ENCODE peak calls at places on chromosomes 1 and 21, in seven cellular contexts. H, A, E, L, M, W and G are unnamed samples.

GRCh38 chr1:32005522-32005921 is 8.1 kb upstream of the KHDRBS1 start:
- DNase-seq in W (no peak), H (no peak), E (no peak), M (no peak), L (no peak), A (no peak), G (no peak)

GRCh38 chr21:36813071-36813470 is 114.2 kb downstream of the SIM2 start:
- DNase-seq in L (no peak), M (no peak), A (no peak), E (no peak), W (no peak), H (no peak), G (no peak)

GRCh38 chr1:32858791-32859190 is 11.9 kb downstream of the FNDC5 start:
- DNase-seq in M (no peak), E (no peak), L (no peak), A (no peak), W (no peak), H (no peak), G (no peak)

GRCh38 chr1:170668301-170668789 is 4.4 kb downstream of the PRRX1 start:
- DNase-seq in A (no peak), W (no peak), E (peak; percentile 77), L (no peak), M (peak; percentile 39), H (no peak), G (no peak)

GRCh38 chr1:153652795-153653507 is 5.6 kb upstream of the SNAPIN start:
- DNase-seq in H (peak; percentile 51), E (no peak), W (no peak), L (peak; percentile 66), M (peak; percentile 68), A (peak; percentile 64), G (no peak)

GRCh38 chr21:25960423-25960822 is 210.1 kb downstream of the APP start:
- DNase-seq in H (no peak), L (no peak), A (no peak), W (no peak), M (no peak), E (peak; percentile 78), G (no peak)

GRCh38 chr1:3053986-3054385 is 15.0 kb upstream of the PRDM16 start:
- DNase-seq in W (no peak), M (no peak), L (no peak), E (no peak), A (no peak), H (no peak), G (no peak)

GRCh38 chr1:182709855-182710254 is 25.5 kb upstream of the RGS8 start:
- DNase-seq in L (peak; percentile 51), W (no peak), A (no peak), E (no peak), H (peak; percentile 3), M (peak; percentile 16), G (no peak)

GRCh38 chr1:246293366-246294121 is 213.5 kb downstream of the SMYD3 start:
- DNase-seq in H (no peak), L (no peak), M (no peak), W (no peak), A (no peak), E (no peak), G (no peak)

GRCh38 chr1:31985430-31985829 is 28.2 kb upstream of the KHDRBS1 start:
- DNase-seq in W (no peak), H (no peak), A (peak; percentile 36), L (no peak), E (no peak), M (no peak), G (peak; percentile 88)

GRCh38 chr1:110687244-110687643 is 12.5 kb upstream of the KCNA3 start:
- DNase-seq in A (peak; percentile 60), M (peak; percentile 8), W (no peak), E (no peak), L (peak; percentile 78), H (no peak), G (no peak)

GRCh38 chr1:34050711-34051485 is 114.1 kb downstream of the CSMD2 start:
- DNase-seq in H (no peak), A (no peak), L (no peak), W (no peak), M (no peak), E (no peak), G (peak; percentile 21)

GRCh38 chr21:43911015-43911934 is 46.3 kb downstream of the AGPAT3 start:
- DNase-seq in A (no peak), E (no peak), H (peak; percentile 12), M (no peak), L (no peak), W (no peak), G (no peak)

GRCh38 chr1:241180569-241180968 is 176.4 kb downstream of the RGS7 start:
- DNase-seq in W (no peak), M (no peak), E (no peak), H (no peak), A (no peak), L (no peak), G (no peak)
- H2AFZ ChIP-seq in W (no peak overlapping the region), M (no peak overlapping the region), E (no peak overlapping the region), H (no peak overlapping the region), A (no peak overlapping the region), L (no peak overlapping the region), G (no peak overlapping the region)

GRCh38 chr1:224499204-224499603 is 64.6 kb upstream of the WDR26 start:
- DNase-seq in L (peak; percentile 39), M (peak; percentile 45), A (no peak), E (no peak), H (no peak), W (no peak), G (no peak)
- H2AFZ ChIP-seq in L (peak overlapping the region; percentile 62), M (peak overlapping the region; percentile 8), A (no peak overlapping the region), E (no peak overlapping the region), H (peak overlapping the region; percentile 76), W (peak overlapping the region; percentile 50), G (no peak overlapping the region)

GRCh38 chr1:94265931-94266330 is 28.5 kb upstream of the ARHGAP29 start:
- DNase-seq in A (peak; percentile 31), W (no peak), E (no peak), M (no peak), L (peak; percentile 47), H (no peak), G (no peak)
- H2AFZ ChIP-seq in A (peak overlapping the region; percentile 14), W (no peak overlapping the region), E (no peak overlapping the region), M (no peak overlapping the region), L (no peak overlapping the region), H (peak overlapping the region; percentile 13), G (no peak overlapping the region)

GRCh38 chr1:145751491-145752021 is 32.3 kb downstream of the CD160 start:
- DNase-seq in M (peak; percentile 98), H (peak; percentile 97), A (peak; percentile 97), L (peak; percentile 65), W (no peak), E (no peak), G (no peak)
- H2AFZ ChIP-seq in M (no peak overlapping the region), H (no peak overlapping the region), A (peak overlapping the region; percentile 47), L (peak overlapping the region; percentile 36), W (no peak overlapping the region), E (no peak overlapping the region), G (no peak overlapping the region)

DNA sequence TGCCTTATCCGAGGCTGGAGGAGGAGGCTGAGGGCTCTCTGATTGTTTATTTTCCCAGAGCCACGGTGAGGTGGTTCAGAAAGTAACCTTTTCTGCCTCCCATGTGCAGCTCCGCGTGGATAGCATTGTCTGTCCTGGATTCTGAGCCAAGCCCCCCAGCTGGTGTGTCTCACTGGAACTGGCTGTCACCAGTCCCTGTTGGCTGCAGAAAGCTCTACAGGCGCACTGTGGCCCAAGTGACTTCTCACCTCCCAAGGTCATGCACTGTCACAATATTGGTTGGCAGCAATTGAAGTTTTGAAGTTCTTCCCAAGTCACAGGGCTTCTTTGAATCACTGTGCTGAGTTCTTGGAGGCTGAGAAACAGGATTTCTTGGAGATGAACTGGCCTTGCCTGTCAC is 8.2 kb downstream of the BMP8A start:
- DNase-seq in E (no peak), L (no peak), M (no peak), H (no peak), W (no peak), A (no peak), G (no peak)
- H2AFZ ChIP-seq in E (no peak overlapping the region), L (no peak overlapping the region), M (no peak overlapping the region), H (no peak overlapping the region), W (no peak overlapping the region), A (peak overlapping the region; percentile 29), G (no peak overlapping the region)

GRCh38 chr1:115973154-115973553 is 3.2 kb upstream of the SLC22A15 start:
- DNase-seq in M (no peak), A (no peak), W (no peak), H (no peak), L (no peak), E (no peak), G (no peak)

GRCh38 chr1:115977481-115978258 is 1.4 kb downstream of the SLC22A15 start:
- DNase-seq in M (peak; percentile 29), E (no peak), H (peak; percentile 6), W (peak; percentile 81), A (no peak), L (peak; percentile 56), G (no peak)

GRCh38 chr1:115976900-115977480 is 677 bp downstream of the SLC22A15 start:
- DNase-seq in H (no peak), M (no peak), L (peak; percentile 19), W (no peak), E (peak; percentile 16), A (no peak), G (no peak)

GRCh38 chr1:115976062-115976899 is at the start of gene SLC22A15:
- DNase-seq in A (no peak), W (no peak), M (peak; percentile 13), H (peak; percentile 1), E (peak; percentile 77), L (peak; percentile 64), G (peak; percentile 68)

DNA sequence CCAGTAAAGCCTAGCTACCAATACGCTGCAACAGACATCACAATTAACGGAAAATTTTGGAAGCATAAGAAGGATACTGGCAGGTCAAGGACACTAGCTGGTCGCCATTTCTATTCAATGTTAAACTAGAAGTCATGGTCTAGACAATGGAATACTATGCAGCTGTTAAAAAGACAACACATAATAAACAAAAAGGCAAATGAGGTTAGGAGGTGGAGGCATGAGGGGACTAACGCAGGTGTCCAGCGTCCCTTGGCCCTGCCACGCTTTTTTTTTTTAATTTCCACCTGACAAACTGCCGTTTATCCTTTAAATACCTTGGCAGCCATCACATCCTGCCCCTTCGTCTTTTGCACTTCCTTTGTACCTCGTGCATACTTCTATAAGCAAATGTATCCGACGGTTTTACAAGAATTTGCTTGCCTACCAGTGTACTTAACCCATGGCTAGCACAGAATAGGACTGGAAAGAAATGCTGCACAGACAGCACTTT is 698 bp upstream of the SLC22A15 start:
- DNase-seq in E (no peak), M (no peak), L (no peak), A (no peak), W (no peak), H (no peak), G (no peak)
- H2AFZ ChIP-seq in E (peak overlapping the region; percentile 98), M (peak overlapping the region; percentile 41), L (peak overlapping the region; percentile 91), A (peak overlapping the region; percentile 54), W (peak overlapping the region; percentile 58), H (peak overlapping the region; percentile 73), G (peak overlapping the region; percentile 61)